ENCODE peak calls at places on chromosomes 11 and 22, in four cellular contexts. J is lower lobe of right lung; T is left ventricle myocardium superior; I is activated CD8-positive, alpha-beta T cell treated with anti-CD3 and anti-CD28 coated beads for 36 hours. E is an unnamed sample.

GRCh38 chr11:103806130-103806900 is 230.1 kb upstream of the DDI1 start:
- ATAC-seq in J (no peak), T (peak; percentile 67), I (no peak), E (no peak)

GRCh38 chr11:61028135-61028729 is 56.8 kb downstream of the CD6 start:
- ATAC-seq in J (no peak), T (no peak), I (peak; percentile 31), E (peak; percentile 59)

GRCh38 chr11:22807855-22808558 is 21.6 kb downstream of the SVIP start:
- ATAC-seq in J (no peak), T (peak; percentile 53), I (no peak), E (no peak)

GRCh38 chr22:48921411-48921903 is 906.2 kb downstream of the BRD1 start:
- ATAC-seq in J (no peak), T (no peak), I (no peak), E (no peak)

GRCh38 chr11:85967457-85967856 is 101.4 kb downstream of the PICALM start:
- ATAC-seq in J (no peak), T (no peak), I (no peak), E (no peak)

GRCh38 chr11:118304227-118304808 is at the start of gene CD3E:
- ATAC-seq in J (peak; percentile 46), T (no peak), I (peak; percentile 77), E (peak; percentile 81)

GRCh38 chr11:15216678-15217077 is 102.0 kb downstream of the INSC start:
- ATAC-seq in J (no peak), T (no peak), I (peak; percentile 55), E (no peak)

GRCh38 chr11:134261000-134261399 is 7.6 kb downstream of the ACAD8 start:
- ATAC-seq in J (no peak), T (no peak), I (no peak), E (no peak)

GRCh38 chr11:126149759-126150236 is 61.7 kb downstream of the RPUSD4 start:
- ATAC-seq in J (peak; percentile 17), T (peak; percentile 34), I (no peak), E (no peak)

GRCh38 chr11:85745626-85746025 is 59.6 kb upstream of the CCDC89 start:
- ATAC-seq in J (no peak), T (no peak), I (no peak), E (no peak)

GRCh38 chr22:20174785-20175596 is 24.1 kb upstream of the CCDC188 start:
- ATAC-seq in J (no peak), T (no peak), I (no peak), E (no peak)

GRCh38 chr11:41328324-41328723 is 131.1 kb downstream of the LRRC4C start:
- ATAC-seq in J (peak; percentile 42), T (no peak), I (no peak), E (no peak)

GRCh38 chr11:61281581-61282250 is 13.4 kb downstream of the VWCE start:
- ATAC-seq in J (peak; percentile 84), T (peak; percentile 79), I (peak; percentile 98), E (peak; percentile 54)

GRCh38 chr11:129743029-129743846 is 72.4 kb upstream of the TMEM45B start:
- ATAC-seq in J (no peak), T (no peak), I (no peak), E (no peak)

GRCh38 chr11:126480410-126481302 is 125.2 kb downstream of the ST3GAL4 start:
- ATAC-seq in J (peak; percentile 94), T (peak; percentile 93), I (peak; percentile 88), E (peak; percentile 86)